ENCODE peak calls at places on chromosomes 2 and 18, in five cellular contexts. One of them, this sample, is unnamed.

GRCh38 chr2:218886461-218886947 is 5.9 kb downstream of the WNT10A start:
- DNase-seq in SK-N-SH: peak
- DNase-seq in IMR-90: no peak
- DNase-seq in posterior cingulate gyrus: no peak
- DNase-seq in left kidney: peak
- DNase-seq in this sample: peak

GRCh38 chr2:205754285-205754923 is 72.1 kb downstream of the NRP2 start:
- DNase-seq in SK-N-SH: peak
- DNase-seq in IMR-90: no peak
- DNase-seq in posterior cingulate gyrus: no peak
- DNase-seq in left kidney: no peak
- DNase-seq in this sample: no peak

GRCh38 chr2:202608142-202608852 is 26.5 kb upstream of the FAM117B start:
- DNase-seq in SK-N-SH: no peak
- DNase-seq in IMR-90: no peak
- DNase-seq in posterior cingulate gyrus: no peak
- DNase-seq in left kidney: no peak
- DNase-seq in this sample: no peak

GRCh38 chr2:215136669-215137328 is 1.6 kb downstream of the ABCA12 start:
- DNase-seq in SK-N-SH: no peak
- DNase-seq in IMR-90: peak
- DNase-seq in posterior cingulate gyrus: no peak
- DNase-seq in left kidney: peak
- DNase-seq in this sample: no peak

GRCh38 chr2:237691200-237691907 is 64.0 kb downstream of the LRRFIP1 start:
- DNase-seq in SK-N-SH: no peak
- DNase-seq in IMR-90: no peak
- DNase-seq in posterior cingulate gyrus: no peak
- DNase-seq in left kidney: peak
- DNase-seq in this sample: peak

GRCh38 chr2:215863687-215864086 is 149.7 kb downstream of the MREG start:
- DNase-seq in SK-N-SH: no peak
- DNase-seq in IMR-90: no peak
- DNase-seq in posterior cingulate gyrus: no peak
- DNase-seq in left kidney: no peak
- DNase-seq in this sample: no peak

GRCh38 chr2:127463155-127463991 is 45.1 kb downstream of the PROC start:
- DNase-seq in SK-N-SH: peak
- DNase-seq in IMR-90: no peak
- DNase-seq in posterior cingulate gyrus: no peak
- DNase-seq in left kidney: peak
- DNase-seq in this sample: peak

GRCh38 chr2:197273485-197273884 is 37.1 kb downstream of the ANKRD44 start:
- DNase-seq in SK-N-SH: peak
- DNase-seq in IMR-90: no peak
- DNase-seq in posterior cingulate gyrus: no peak
- DNase-seq in left kidney: peak
- DNase-seq in this sample: no peak

GRCh38 chr2:143051480-143051879 is 77.7 kb upstream of the ARHGAP15 start:
- DNase-seq in SK-N-SH: no peak
- DNase-seq in IMR-90: no peak
- DNase-seq in posterior cingulate gyrus: no peak
- DNase-seq in left kidney: no peak
- DNase-seq in this sample: no peak

GRCh38 chr2:157835425-157835824 is 40.7 kb downstream of the ACVR1 start:
- DNase-seq in SK-N-SH: no peak
- DNase-seq in IMR-90: no peak
- DNase-seq in posterior cingulate gyrus: no peak
- DNase-seq in left kidney: no peak
- DNase-seq in this sample: no peak

GRCh38 chr2:96113367-96113677 is 3.0 kb downstream of the ADRA2B start:
- DNase-seq in SK-N-SH: no peak
- DNase-seq in IMR-90: no peak
- DNase-seq in posterior cingulate gyrus: no peak
- DNase-seq in left kidney: no peak
- DNase-seq in this sample: no peak

GRCh38 chr2:181813963-181814565 is 77.5 kb upstream of the ITPRID2 start:
- DNase-seq in SK-N-SH: no peak
- DNase-seq in IMR-90: peak
- DNase-seq in posterior cingulate gyrus: no peak
- DNase-seq in left kidney: peak
- DNase-seq in this sample: no peak

GRCh38 chr18:6249788-6250187 is 164.9 kb downstream of the L3MBTL4 start:
- DNase-seq in SK-N-SH: no peak
- DNase-seq in IMR-90: no peak
- DNase-seq in posterior cingulate gyrus: no peak
- DNase-seq in left kidney: no peak
- DNase-seq in this sample: no peak